ENCODE peak calls at places on chromosomes 2 and 18, in nine cellular contexts. L is prostate gland, A is Peyer's patch, I is suprapubic skin, C is K562, Q is HepG2, G is upper lobe of left lung, D is endothelial cell of umbilical vein, B is GM12891. F is an unnamed sample.

GRCh38 chr2:84850471-84850870 is 30.4 kb downstream of the TRABD2A start:
- DNase-seq in L (no peak), A (peak), I (no peak), C (no peak), Q (no peak), G (no peak), D (no peak), B (no peak), F (no peak)

GRCh38 chr2:217909156-217909820 is 93.5 kb downstream of the TNS1 start:
- DNase-seq in L (no peak), A (no peak), I (no peak), C (no peak), Q (peak), G (no peak), D (no peak), B (no peak), F (no peak)

GRCh38 chr2:10446631-10447030 is 1.5 kb downstream of the ODC1 start:
- DNase-seq in L (no peak), A (no peak), I (no peak), C (no peak), Q (no peak), G (no peak), D (no peak), B (no peak), F (peak)

GRCh38 chr18:59265246-59266018 is 7.8 kb downstream of the RAX start:
- DNase-seq in L (no peak), A (no peak), I (no peak), C (peak), Q (no peak), G (peak), D (no peak), B (peak), F (peak)

GRCh38 chr2:62014102-62014501 is 108.6 kb downstream of the COMMD1 start:
- DNase-seq in L (peak), A (peak), I (no peak), C (no peak), Q (peak), G (no peak), D (peak), B (no peak), F (no peak)

GRCh38 chr2:69683170-69683971 is 39.8 kb upstream of the AAK1 start:
- DNase-seq in L (peak), A (no peak), I (no peak), C (peak), Q (peak), G (no peak), D (peak), B (no peak), F (no peak)

GRCh38 chr18:31225668-31226067 is 63.0 kb upstream of the DSC1 start:
- DNase-seq in L (no peak), A (no peak), I (no peak), C (no peak), Q (peak), G (no peak), D (peak), B (no peak), F (no peak)

GRCh38 chr2:165815742-165816141 is 21.7 kb upstream of the GALNT3 start:
- DNase-seq in L (no peak), A (no peak), I (no peak), C (no peak), Q (no peak), G (no peak), D (no peak), B (no peak), F (no peak)

GRCh38 chr2:135607561-135607960 is 76.3 kb downstream of the R3HDM1 start:
- DNase-seq in L (no peak), A (no peak), I (no peak), C (no peak), Q (peak), G (no peak), D (peak), B (no peak), F (no peak)

GRCh38 chr2:190649798-190650390 is 1.0 kb downstream of the NAB1 start:
- DNase-seq in L (no peak), A (no peak), I (no peak), C (no peak), Q (peak), G (no peak), D (peak), B (no peak), F (peak)

GRCh38 chr2:54483426-54483825 is 27.3 kb downstream of the SPTBN1 start:
- DNase-seq in L (no peak), A (no peak), I (no peak), C (no peak), Q (peak), G (no peak), D (peak), B (no peak), F (no peak)

GRCh38 chr2:165067958-165068612 is 112.8 kb upstream of the SLC38A11 start:
- DNase-seq in L (no peak), A (no peak), I (no peak), C (no peak), Q (no peak), G (no peak), D (peak), B (no peak), F (peak)

GRCh38 chr18:62486290-62486964 is 36.4 kb upstream of the ZCCHC2 start:
- DNase-seq in L (no peak), A (peak), I (no peak), C (peak), Q (peak), G (no peak), D (peak), B (no peak), F (no peak)

GRCh38 chr18:65287642-65288041 is 463.2 kb upstream of the CDH7 start:
- DNase-seq in L (no peak), A (no peak), I (no peak), C (no peak), Q (no peak), G (no peak), D (no peak), B (no peak), F (no peak)

GRCh38 chr18:48800877-48801727 is 149.7 kb downstream of the SMAD7 start:
- DNase-seq in L (no peak), A (peak), I (peak), C (no peak), Q (no peak), G (no peak), D (no peak), B (no peak), F (no peak)

GRCh38 chr2:240145461-240145860 is 5.0 kb upstream of the OTOS start:
- DNase-seq in L (no peak), A (no peak), I (no peak), C (no peak), Q (no peak), G (no peak), D (no peak), B (no peak), F (no peak)

GRCh38 chr18:50880108-50880465 is 1.2 kb downstream of the ME2 start:
- DNase-seq in L (no peak), A (no peak), I (no peak), C (no peak), Q (no peak), G (no peak), D (no peak), B (no peak), F (no peak)

GRCh38 chr18:10499230-10499629 is 26.6 kb upstream of the NAPG start:
- DNase-seq in L (no peak), A (no peak), I (no peak), C (no peak), Q (no peak), G (no peak), D (no peak), B (no peak), F (no peak)

GRCh38 chr2:65416321-65416720 is 16.1 kb downstream of the SPRED2 start:
- DNase-seq in L (no peak), A (no peak), I (no peak), C (no peak), Q (no peak), G (no peak), D (no peak), B (no peak), F (no peak)

GRCh38 chr2:109333414-109334194 is 204.6 kb downstream of the SH3RF3 start:
- DNase-seq in L (no peak), A (peak), I (no peak), C (no peak), Q (peak), G (no peak), D (peak), B (no peak), F (no peak)

GRCh38 chr18:68267583-68267982 is 447.3 kb downstream of the TMX3 start:
- DNase-seq in L (no peak), A (no peak), I (no peak), C (no peak), Q (no peak), G (no peak), D (no peak), B (no peak), F (no peak)

GRCh38 chr2:109030870-109031480 is 42.0 kb upstream of the EDAR start:
- DNase-seq in L (no peak), A (no peak), I (peak), C (no peak), Q (no peak), G (no peak), D (no peak), B (no peak), F (no peak)

GRCh38 chr18:75635096-75635495 is 207.6 kb upstream of the SMIM21 start:
- DNase-seq in L (no peak), A (no peak), I (no peak), C (no peak), Q (no peak), G (no peak), D (no peak), B (no peak), F (no peak)

GRCh38 chr2:96952976-96953610 is 33.3 kb downstream of the FAM178B start:
- DNase-seq in L (no peak), A (no peak), I (no peak), C (no peak), Q (no peak), G (no peak), D (no peak), B (no peak), F (peak)

GRCh38 chr2:71554028-71554705 is 100.8 kb downstream of the DYSF start:
- DNase-seq in L (no peak), A (no peak), I (no peak), C (no peak), Q (no peak), G (no peak), D (no peak), B (no peak), F (no peak)

GRCh38 chr2:31253344-31254155 is 19.6 kb downstream of the EHD3 start:
- DNase-seq in L (peak), A (no peak), I (no peak), C (no peak), Q (no peak), G (no peak), D (no peak), B (no peak), F (peak)

GRCh38 chr2:197556456-197556855 is 40.6 kb downstream of the MOB4 start:
- DNase-seq in L (no peak), A (no peak), I (no peak), C (no peak), Q (no peak), G (no peak), D (peak), B (no peak), F (no peak)

GRCh38 chr2:31382452-31383120 is 32.0 kb downstream of the XDH start:
- DNase-seq in L (no peak), A (no peak), I (no peak), C (no peak), Q (no peak), G (no peak), D (no peak), B (no peak), F (no peak)

GRCh38 chr2:30454571-30454970 is 7.5 kb downstream of the LCLAT1 start:
- DNase-seq in L (no peak), A (no peak), I (no peak), C (no peak), Q (no peak), G (no peak), D (no peak), B (no peak), F (no peak)

GRCh38 chr2:134421556-134422328 is 167.9 kb downstream of the MGAT5 start:
- DNase-seq in L (no peak), A (no peak), I (no peak), C (no peak), Q (no peak), G (no peak), D (no peak), B (no peak), F (no peak)

GRCh38 chr2:231395188-231396057 is at the start of gene B3GNT7:
- DNase-seq in L (no peak), A (peak), I (no peak), C (peak), Q (no peak), G (peak), D (no peak), B (peak), F (no peak)

GRCh38 chr2:109513749-109514588 is 99.8 kb downstream of the SEPTIN10 start:
- DNase-seq in L (no peak), A (no peak), I (no peak), C (no peak), Q (no peak), G (no peak), D (no peak), B (no peak), F (no peak)

GRCh38 chr2:125679903-125680302 is 976.1 kb upstream of the GYPC start:
- DNase-seq in L (no peak), A (no peak), I (no peak), C (no peak), Q (no peak), G (no peak), D (no peak), B (no peak), F (no peak)

GRCh38 chr2:168247341-168248305 is at the start of gene STK39:
- DNase-seq in L (peak), A (peak), I (peak), C (peak), Q (peak), G (peak), D (peak), B (peak), F (peak)
- TF ChIP-seq POLR2A in L (no peak), A (peak), I (no peak), C (no peak), Q (peak), G (no peak), D (peak), B (no peak), F (no peak)

GRCh38 chr2:6297238-6297637 is 568.5 kb downstream of the CMPK2 start:
- DNase-seq in L (no peak), A (no peak), I (no peak), C (no peak), Q (no peak), G (peak), D (no peak), B (no peak), F (no peak)

DNA sequence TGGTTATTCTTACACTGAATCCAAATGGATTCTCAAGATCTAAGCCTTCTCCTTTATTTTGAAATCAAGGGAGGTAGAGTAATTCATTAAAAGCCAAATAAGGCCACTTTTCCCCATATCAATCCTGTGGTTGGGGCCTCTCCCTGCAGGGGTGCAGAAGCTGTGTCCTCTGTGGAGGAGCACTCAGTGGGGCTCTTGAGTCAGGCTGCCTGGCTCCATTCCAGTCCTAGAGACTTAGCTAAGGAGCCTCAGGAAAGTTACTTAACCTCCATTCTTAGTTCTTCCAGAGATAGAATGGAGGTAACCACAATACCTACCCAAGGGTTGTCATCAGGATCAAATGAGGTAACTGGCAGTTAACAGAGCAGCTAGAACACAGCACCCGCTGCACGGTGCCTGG is 564.3 kb downstream of the CMPK2 start:
- DNase-seq in L (no peak), A (no peak), I (no peak), C (no peak), Q (no peak), G (no peak), D (no peak), B (no peak), F (no peak)
- TF ChIP-seq POLR2A in L (no peak), A (no peak), I (no peak), C (no peak), Q (no peak), G (no peak), D (no peak), B (no peak), F (no peak)

DNA sequence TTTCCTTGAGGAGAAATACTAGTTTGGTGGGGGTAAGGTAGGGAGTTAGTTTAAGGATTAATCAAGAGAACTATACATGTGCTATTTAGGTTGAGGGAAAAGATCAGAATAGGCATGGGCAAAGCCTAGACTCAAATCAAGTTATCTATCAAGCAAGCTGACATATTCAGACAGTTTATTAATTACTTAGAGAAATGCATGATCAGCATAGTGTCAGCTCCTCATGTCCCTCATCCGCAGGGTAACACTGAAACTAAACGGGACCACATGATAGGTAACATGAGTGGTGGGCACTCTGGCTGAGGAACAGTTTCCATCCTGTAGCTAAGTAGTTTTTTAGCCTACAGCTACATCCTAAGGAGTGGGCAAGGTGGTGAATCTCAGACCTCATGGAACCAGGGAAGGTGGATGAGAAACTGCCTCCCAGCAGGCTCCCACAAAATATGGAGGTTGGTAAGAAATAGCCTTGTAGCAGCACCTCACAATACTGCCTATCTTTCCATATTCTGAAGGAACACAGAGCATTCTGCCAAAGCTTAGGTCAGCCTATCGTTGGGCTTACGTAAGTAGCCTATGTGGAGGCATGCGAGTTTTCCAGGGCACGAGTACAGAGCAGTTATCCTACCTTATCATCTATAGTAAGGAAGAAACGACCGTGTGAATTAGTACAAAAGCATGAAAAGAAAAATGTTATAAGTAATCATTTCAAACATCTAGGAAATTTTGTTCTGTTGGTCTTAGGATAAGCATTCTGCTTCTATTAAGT is 18.4 kb downstream of the ZC3H6 start:
- DNase-seq in L (no peak), A (no peak), I (no peak), C (no peak), Q (no peak), G (no peak), D (no peak), B (no peak), F (no peak)
- TF ChIP-seq POLR2A in L (no peak), A (no peak), I (no peak), C (no peak), Q (no peak), G (no peak), D (no peak), B (no peak), F (no peak)

DNA sequence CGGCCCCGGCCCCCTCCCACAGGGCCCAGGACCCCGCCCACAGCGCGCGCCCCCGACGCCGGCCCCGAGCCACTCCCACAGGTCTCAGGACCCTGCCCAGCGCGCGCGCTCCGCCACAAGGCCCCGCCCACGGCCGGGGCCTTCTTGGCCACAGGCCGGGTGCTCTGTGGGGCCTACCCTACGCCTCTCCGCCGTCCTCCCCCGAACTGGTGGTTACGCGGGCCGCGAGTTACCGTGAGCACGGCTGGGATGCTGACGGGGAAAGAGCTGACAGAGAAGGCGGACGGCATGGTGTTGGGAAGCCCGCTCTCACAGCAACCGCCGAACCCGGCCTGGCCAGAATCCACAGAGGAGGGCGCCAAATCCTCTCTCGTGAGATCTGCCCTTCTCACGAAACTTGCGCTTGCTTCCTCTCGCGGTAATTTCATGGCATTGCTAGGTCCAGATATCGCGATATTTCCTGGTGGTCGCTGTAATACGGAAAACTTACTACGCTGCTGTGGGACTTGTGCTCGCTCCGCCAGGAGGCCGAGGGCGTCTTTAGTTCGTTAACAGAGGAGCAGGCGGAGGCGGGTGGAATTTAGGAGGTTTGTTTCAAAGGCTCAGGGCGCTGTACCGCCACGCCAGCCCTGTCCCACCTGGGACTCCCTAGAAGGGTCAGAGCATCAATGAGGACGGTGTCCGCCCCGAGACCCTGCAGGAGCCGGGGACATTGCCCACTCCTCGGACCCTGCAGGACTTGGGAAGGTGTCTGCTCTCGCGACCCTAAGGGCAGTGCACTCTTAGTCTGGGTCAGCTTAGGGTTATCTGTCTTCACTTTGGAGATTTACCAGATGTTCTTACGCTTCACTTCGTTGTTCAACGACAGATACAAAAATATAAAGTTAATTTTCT is at the start of gene TMEM18:
- DNase-seq in L (peak), A (peak), I (peak), C (peak), Q (peak), G (peak), D (peak), B (peak), F (peak)
- TF ChIP-seq POLR2A in L (peak), A (peak), I (peak), C (peak), Q (peak), G (peak), D (peak), B (peak), F (peak)

GRCh38 chr18:9136315-9137141 is at the start of gene ANKRD12:
- DNase-seq in L (peak), A (peak), I (peak), C (peak), Q (peak), G (peak), D (peak), B (peak), F (peak)
- TF ChIP-seq POLR2A in L (peak), A (peak), I (peak), C (peak), Q (peak), G (peak), D (peak), B (peak), F (peak)

DNA sequence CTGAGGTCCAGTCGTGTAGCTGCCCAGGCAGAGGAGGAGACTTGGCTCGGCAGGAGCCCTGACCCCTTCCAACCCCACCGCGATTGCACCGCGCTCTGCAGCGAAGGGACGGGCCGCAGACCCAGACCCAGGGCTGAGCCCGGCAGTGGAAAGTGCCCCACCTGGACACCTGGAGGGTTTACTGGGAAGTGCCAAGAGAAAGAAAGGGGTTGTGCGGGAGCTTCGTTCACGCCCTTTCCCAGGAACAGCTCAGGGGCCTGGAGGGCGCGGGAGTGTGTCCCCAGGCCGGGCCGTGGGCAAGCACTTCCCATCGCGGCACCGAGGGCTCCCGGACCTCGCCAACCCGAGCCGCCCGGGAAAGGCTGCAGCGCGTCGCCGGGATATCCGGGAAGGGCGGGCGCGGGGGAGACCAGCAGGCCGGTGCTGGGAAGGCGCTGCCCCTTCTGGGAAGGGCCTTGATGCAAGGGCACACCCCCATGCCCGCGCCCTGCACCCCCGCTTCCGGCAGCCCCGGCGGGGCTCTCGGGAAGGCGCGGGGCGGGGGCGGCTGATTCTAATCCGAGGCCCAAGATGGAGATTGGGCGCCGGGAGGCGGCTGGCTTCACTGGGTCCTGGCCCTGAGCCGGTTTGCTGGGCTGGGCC is 36.1 kb upstream of the MRPL33 start:
- DNase-seq in L (peak), A (peak), I (no peak), C (peak), Q (no peak), G (peak), D (peak), B (peak), F (peak)
- TF ChIP-seq POLR2A in L (peak), A (peak), I (no peak), C (no peak), Q (no peak), G (peak), D (peak), B (no peak), F (no peak)

GRCh38 chr2:8682719-8683667 is 1.1 kb downstream of the ID2 start:
- DNase-seq in L (peak), A (peak), I (no peak), C (no peak), Q (peak), G (peak), D (peak), B (no peak), F (peak)
- TF ChIP-seq POLR2A in L (no peak), A (peak), I (no peak), C (no peak), Q (no peak), G (no peak), D (no peak), B (no peak), F (peak)

GRCh38 chr18:39636931-39637330 is 2071.3 kb upstream of the CELF4 start:
- DNase-seq in L (no peak), A (no peak), I (no peak), C (no peak), Q (peak), G (no peak), D (no peak), B (no peak), F (no peak)
- TF ChIP-seq POLR2A in L (no peak), A (no peak), I (no peak), C (no peak), Q (no peak), G (no peak), D (no peak), B (no peak), F (no peak)

F was measured in erythroblast.